ENCODE peak calls at places on chromosomes 2 and 18, in eight cellular contexts. U is astrocyte of the cerebellum, K is BJ, N is GM12865, M is brain microvascular endothelial cell, L is heart left ventricle, S is lung, T is cardiac fibroblast. Y is an unnamed sample.

GRCh38 chr2:99710720-99711612 is 221.1 kb upstream of the REV1 start:
- DNase-seq in U (no peak), K (no peak), N (no peak), M (no peak), L (no peak), S (no peak), T (no peak), Y (peak)

GRCh38 chr2:68436270-68436669 is 30.8 kb downstream of the FBXO48 start:
- DNase-seq in U (no peak), K (no peak), N (no peak), M (peak), L (no peak), S (no peak), T (no peak), Y (peak)

GRCh38 chr2:219273887-219274391 is 5.2 kb upstream of the DNAJB2 start:
- DNase-seq in U (no peak), K (no peak), N (no peak), M (no peak), L (no peak), S (no peak), T (peak), Y (no peak)

GRCh38 chr18:77116201-77117080 is 16.1 kb downstream of the MBP start:
- DNase-seq in U (no peak), K (no peak), N (no peak), M (no peak), L (no peak), S (no peak), T (no peak), Y (no peak)

GRCh38 chr2:188404341-188405004 is 112.8 kb downstream of the GULP1 start:
- DNase-seq in U (peak), K (no peak), N (no peak), M (no peak), L (no peak), S (no peak), T (no peak), Y (no peak)

GRCh38 chr2:7685342-7686015 is 768.3 kb downstream of the RNF144A start:
- DNase-seq in U (no peak), K (peak), N (no peak), M (peak), L (no peak), S (no peak), T (no peak), Y (peak)

GRCh38 chr18:57077786-57078552 is 68.9 kb upstream of the BOD1L2 start:
- DNase-seq in U (no peak), K (no peak), N (peak), M (no peak), L (no peak), S (no peak), T (no peak), Y (no peak)

GRCh38 chr2:30611572-30611971 is 164.5 kb downstream of the LCLAT1 start:
- DNase-seq in U (no peak), K (peak), N (no peak), M (peak), L (no peak), S (peak), T (peak), Y (peak)

GRCh38 chr2:215772003-215772402 is 241.3 kb downstream of the MREG start:
- DNase-seq in U (no peak), K (no peak), N (no peak), M (peak), L (no peak), S (no peak), T (peak), Y (no peak)

GRCh38 chr2:219726916-219727315 is 99.5 kb downstream of the SLC4A3 start:
- DNase-seq in U (no peak), K (no peak), N (no peak), M (no peak), L (no peak), S (no peak), T (no peak), Y (no peak)

GRCh38 chr2:149826471-149827125 is 239.0 kb upstream of the MMADHC start:
- DNase-seq in U (no peak), K (no peak), N (no peak), M (no peak), L (no peak), S (no peak), T (peak), Y (no peak)

GRCh38 chr2:68789603-68790002 is 55.0 kb downstream of the ARHGAP25 start:
- DNase-seq in U (no peak), K (no peak), N (peak), M (no peak), L (no peak), S (no peak), T (no peak), Y (no peak)

GRCh38 chr2:179393481-179393880 is 128.8 kb upstream of the SESTD1 start:
- DNase-seq in U (peak), K (no peak), N (no peak), M (peak), L (no peak), S (no peak), T (peak), Y (peak)

GRCh38 chr2:174477772-174478171 is 9.1 kb downstream of the GPR155 start:
- DNase-seq in U (no peak), K (no peak), N (no peak), M (no peak), L (no peak), S (no peak), T (no peak), Y (no peak)

GRCh38 chr18:36628435-36629094 is 200.2 kb downstream of the TPGS2 start:
- DNase-seq in U (no peak), K (peak), N (no peak), M (peak), L (no peak), S (no peak), T (peak), Y (peak)

GRCh38 chr2:166126014-166126639 is 1.7 kb downstream of the SCN1A start:
- DNase-seq in U (no peak), K (peak), N (no peak), M (no peak), L (no peak), S (no peak), T (peak), Y (peak)

GRCh38 chr18:50286391-50287027 is 983 bp downstream of the CXXC1 start:
- DNase-seq in U (no peak), K (no peak), N (peak), M (no peak), L (peak), S (no peak), T (peak), Y (peak)

GRCh38 chr2:127662937-127663565 is 12.3 kb downstream of the LIMS2 start:
- DNase-seq in U (no peak), K (no peak), N (no peak), M (no peak), L (peak), S (no peak), T (no peak), Y (no peak)

GRCh38 chr2:125106710-125107109 is 1081.6 kb downstream of the CNTNAP5 start:
- DNase-seq in U (no peak), K (no peak), N (no peak), M (no peak), L (no peak), S (no peak), T (no peak), Y (no peak)

GRCh38 chr2:75559633-75560021 is 1.1 kb downstream of the EVA1A start:
- DNase-seq in U (no peak), K (no peak), N (no peak), M (no peak), L (no peak), S (peak), T (peak), Y (peak)

GRCh38 chr18:22344908-22345670 is 72.6 kb downstream of the CTAGE1 start:
- DNase-seq in U (no peak), K (no peak), N (peak), M (no peak), L (no peak), S (no peak), T (no peak), Y (no peak)

GRCh38 chr2:157058161-157058560 is 199.3 kb upstream of the GALNT5 start:
- DNase-seq in U (no peak), K (no peak), N (no peak), M (no peak), L (no peak), S (no peak), T (no peak), Y (no peak)

GRCh38 chr2:60742419-60742818 is 13.6 kb upstream of the PAPOLG start:
- DNase-seq in U (no peak), K (no peak), N (no peak), M (no peak), L (no peak), S (no peak), T (no peak), Y (no peak)

GRCh38 chr2:60741588-60741987 is 14.5 kb upstream of the PAPOLG start:
- DNase-seq in U (no peak), K (no peak), N (no peak), M (no peak), L (no peak), S (no peak), T (peak), Y (no peak)

GRCh38 chr2:60735496-60736250 is 20.4 kb upstream of the PAPOLG start:
- DNase-seq in U (no peak), K (no peak), N (no peak), M (no peak), L (no peak), S (no peak), T (no peak), Y (no peak)

GRCh38 chr2:60739156-60739555 is 16.9 kb upstream of the PAPOLG start:
- DNase-seq in U (no peak), K (no peak), N (no peak), M (no peak), L (no peak), S (no peak), T (no peak), Y (no peak)

DNA sequence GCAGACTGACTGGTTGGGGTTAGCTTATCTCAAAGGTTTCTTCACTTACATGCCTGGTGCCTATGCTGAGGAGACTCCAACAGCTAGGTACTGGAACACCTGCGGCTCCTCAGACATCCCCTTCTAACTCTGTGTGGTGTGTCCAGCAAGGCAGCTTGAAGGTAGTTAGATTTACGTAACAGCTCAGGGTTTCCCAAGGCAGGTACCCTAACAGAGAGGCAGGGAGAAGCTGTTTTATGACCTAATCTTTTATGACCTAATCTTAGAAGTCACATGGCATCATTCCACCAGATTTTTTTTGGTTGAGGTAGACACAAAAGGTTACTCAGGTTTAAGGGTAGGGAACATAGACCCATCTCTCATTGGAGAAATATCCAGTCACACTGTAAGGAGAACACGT is 17.4 kb upstream of the PAPOLG start:
- DNase-seq in U (no peak), K (no peak), N (no peak), M (no peak), L (no peak), S (no peak), T (no peak), Y (no peak)
- TF ChIP-seq CTCF in U (no peak), K (no peak), N (no peak), M (no peak), L (no peak), S (no peak), T (no peak), Y (no peak)

GRCh38 chr2:235641333-235641732 is 147.5 kb downstream of the AGAP1 start:
- DNase-seq in U (no peak), K (no peak), N (no peak), M (no peak), L (no peak), S (peak), T (no peak), Y (peak)
- H3K4me3 ChIP-seq in U (no peak), K (no peak), N (no peak), M (no peak), L (no peak), S (no peak), T (no peak), Y (peak)

GRCh38 chr2:230864605-230865323 is at the start of gene ITM2C:
- DNase-seq in U (no peak), K (no peak), N (peak), M (peak), L (peak), S (no peak), T (peak), Y (peak)
- TF ChIP-seq CTCF in U (peak), K (peak), N (peak), M (peak), L (peak), S (no peak), T (peak), Y (peak)

GRCh38 chr18:13259701-13260100 is 41.1 kb downstream of the LDLRAD4 start:
- DNase-seq in U (no peak), K (no peak), N (no peak), M (no peak), L (no peak), S (no peak), T (no peak), Y (no peak)

GRCh38 chr18:13260927-13261471 is 42.4 kb downstream of the LDLRAD4 start:
- DNase-seq in U (no peak), K (no peak), N (no peak), M (no peak), L (no peak), S (no peak), T (no peak), Y (no peak)

GRCh38 chr18:13261658-13262357 is 43.2 kb downstream of the LDLRAD4 start:
- DNase-seq in U (no peak), K (no peak), N (no peak), M (no peak), L (peak), S (no peak), T (no peak), Y (no peak)

GRCh38 chr18:13258792-13259385 is 40.3 kb downstream of the LDLRAD4 start:
- DNase-seq in U (no peak), K (no peak), N (no peak), M (no peak), L (no peak), S (no peak), T (no peak), Y (peak)

DNA sequence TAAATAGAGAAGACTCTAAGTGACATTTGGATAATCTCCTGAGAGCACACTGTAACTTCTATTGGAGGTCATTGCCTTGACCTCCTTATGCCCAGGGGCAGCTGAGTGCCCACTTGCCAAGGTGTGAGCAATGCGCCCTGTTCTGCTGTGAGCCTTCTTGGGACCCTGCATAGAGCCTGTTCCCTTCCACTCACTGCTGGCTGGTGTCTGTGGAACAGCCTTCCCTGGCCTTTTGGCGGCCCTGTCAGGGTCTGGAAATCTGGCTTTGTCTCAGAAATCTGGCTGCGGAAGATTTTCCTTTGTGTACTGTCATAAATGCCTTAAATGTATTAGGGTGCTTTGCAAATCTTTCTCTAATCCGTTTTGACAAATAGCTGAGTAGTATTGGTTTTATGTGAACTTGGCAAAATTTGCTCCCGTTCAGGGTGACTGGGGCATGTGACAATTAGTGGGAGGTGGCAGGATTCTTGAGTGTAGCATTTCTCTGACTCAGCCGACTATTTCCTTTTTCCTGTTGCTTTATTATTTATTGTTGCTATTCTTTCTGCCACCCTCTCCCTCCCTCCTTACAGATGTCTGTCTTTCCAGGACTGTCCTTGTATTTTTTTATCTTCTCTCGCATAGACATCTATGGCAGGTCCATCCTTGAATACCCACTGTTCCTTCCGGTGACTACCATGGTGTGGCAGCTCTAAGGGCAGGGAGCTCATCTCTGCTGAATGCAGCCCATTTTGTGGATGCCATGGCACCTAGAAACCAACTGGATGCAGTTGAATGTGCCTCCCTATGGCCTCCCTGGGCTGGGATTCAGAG is 41.8 kb downstream of the LDLRAD4 start:
- DNase-seq in U (no peak), K (no peak), N (no peak), M (no peak), L (peak), S (no peak), T (peak), Y (no peak)
- H3K4me3 ChIP-seq in U (no peak), K (no peak), N (no peak), M (no peak), L (no peak), S (no peak), T (no peak), Y (no peak)

GRCh38 chr18:44128365-44128764 is 552.3 kb upstream of the SETBP1 start:
- DNase-seq in U (no peak), K (no peak), N (no peak), M (peak), L (no peak), S (no peak), T (peak), Y (no peak)

GRCh38 chr18:44133483-44133882 is 547.2 kb upstream of the SETBP1 start:
- DNase-seq in U (no peak), K (no peak), N (no peak), M (no peak), L (no peak), S (no peak), T (no peak), Y (peak)

GRCh38 chr18:44134447-44134846 is 546.2 kb upstream of the SETBP1 start:
- DNase-seq in U (no peak), K (no peak), N (no peak), M (no peak), L (no peak), S (no peak), T (no peak), Y (no peak)

GRCh38 chr18:44126598-44126997 is 554.1 kb upstream of the SETBP1 start:
- DNase-seq in U (no peak), K (no peak), N (no peak), M (no peak), L (no peak), S (no peak), T (no peak), Y (no peak)

GRCh38 chr18:44130365-44130942 is 550.2 kb upstream of the SETBP1 start:
- DNase-seq in U (peak), K (no peak), N (peak), M (peak), L (no peak), S (no peak), T (peak), Y (peak)
- TF ChIP-seq CTCF in U (peak), K (peak), N (peak), M (peak), L (peak), S (peak), T (peak), Y (peak)

GRCh38 chr2:226017534-226017933 is 618.0 kb downstream of the NYAP2 start:
- DNase-seq in U (no peak), K (no peak), N (no peak), M (no peak), L (no peak), S (no peak), T (no peak), Y (no peak)

GRCh38 chr2:226011716-226012115 is 612.2 kb downstream of the NYAP2 start:
- DNase-seq in U (no peak), K (no peak), N (no peak), M (no peak), L (no peak), S (no peak), T (no peak), Y (no peak)

GRCh38 chr2:226017107-226017506 is 617.6 kb downstream of the NYAP2 start:
- DNase-seq in U (no peak), K (no peak), N (no peak), M (no peak), L (no peak), S (no peak), T (no peak), Y (no peak)

GRCh38 chr2:226012116-226012515 is 612.6 kb downstream of the NYAP2 start:
- DNase-seq in U (no peak), K (no peak), N (no peak), M (no peak), L (no peak), S (no peak), T (no peak), Y (no peak)
- H3K4me3 ChIP-seq in U (no peak), K (no peak), N (no peak), M (no peak), L (no peak), S (no peak), T (no peak), Y (no peak)

GRCh38 chr2:96119389-96119751 is 3.0 kb upstream of the ADRA2B start:
- DNase-seq in U (no peak), K (no peak), N (no peak), M (no peak), L (peak), S (no peak), T (no peak), Y (no peak)
- TF ChIP-seq CTCF in U (no peak), K (no peak), N (no peak), M (no peak), L (no peak), S (no peak), T (no peak), Y (no peak)

GRCh38 chr2:172438741-172439508 is 11.5 kb downstream of the ITGA6 start:
- DNase-seq in U (no peak), K (no peak), N (no peak), M (peak), L (no peak), S (no peak), T (peak), Y (peak)
- H3K4me3 ChIP-seq in U (no peak), K (no peak), N (no peak), M (no peak), L (no peak), S (no peak), T (no peak), Y (no peak)

Y was measured in AG10803.